ENCODE peak calls at places on chromosomes 5 and 9, in six cellular contexts. B is LHCN-M2, H is EH, S is iPS-NIHi11, W is iris pigment epithelial cell, N is right cardiac atrium. M is an unnamed sample.

GRCh38 chr9:22010881-22011625 is 1.9 kb upstream of the CDKN2B start:
- DNase-seq in H (peak), W (no peak), B (no peak), S (peak), N (no peak), M (peak)

GRCh38 chr5:147565524-147565923 is 55.7 kb upstream of the DPYSL3 start:
- DNase-seq in B (peak), W (peak), S (no peak), N (no peak), H (peak), M (peak)

GRCh38 chr9:129098328-129098727 is 12.3 kb downstream of the CRAT start:
- DNase-seq in B (no peak), N (no peak), H (no peak), W (no peak), S (no peak), M (no peak)

GRCh38 chr9:136052991-136053756 is 41.9 kb downstream of the NACC2 start:
- DNase-seq in B (peak), H (peak), S (no peak), N (no peak), W (no peak), M (no peak)

GRCh38 chr9:97562542-97562941 is 61.1 kb downstream of the TMOD1 start:
- DNase-seq in W (no peak), N (no peak), S (no peak), B (no peak), H (no peak), M (no peak)

GRCh38 chr9:32344551-32345182 is 39.8 kb upstream of the ACO1 start:
- DNase-seq in H (peak), S (peak), B (peak), W (peak), N (no peak), M (peak)

GRCh38 chr9:128503870-128504269 is 649 bp upstream of the GLE1 start:
- DNase-seq in S (peak), B (peak), W (peak), H (peak), N (no peak), M (no peak)

GRCh38 chr9:131312246-131312645 is 22.7 kb downstream of the PLPP7 start:
- DNase-seq in W (no peak), S (no peak), H (no peak), N (no peak), B (no peak), M (no peak)

GRCh38 chr5:14025566-14026276 is 81.2 kb upstream of the DNAH5 start:
- DNase-seq in W (no peak), B (no peak), S (no peak), H (no peak), N (no peak), M (no peak)

GRCh38 chr5:110751902-110752762 is 13.3 kb downstream of the SLC25A46 start:
- DNase-seq in W (peak), N (no peak), B (no peak), S (no peak), H (peak), M (no peak)

GRCh38 chr5:34660444-34660843 is 4.3 kb downstream of the RAI14 start:
- DNase-seq in B (peak), W (peak), S (no peak), H (peak), N (no peak), M (peak)

GRCh38 chr9:136721339-136722092 is 9.1 kb downstream of the DIPK1B start:
- DNase-seq in N (peak), H (peak), B (peak), S (no peak), W (peak), M (peak)

M was measured in foreskin fibroblast.